ENCODE peak calls at places on chromosome 7, in six cellular contexts. J is A673, P is heart right ventricle, O is left ventricle myocardium inferior, E is stomach, X is spleen. C is an unnamed sample. For H3K36me3, the result is how much of the 10 kb centered on the place peaks cover.

GRCh38 chr7:7786595-7786994 is 68.2 kb upstream of the RPA3 start:
- DNase-seq in J (no peak), P (no peak), O (no peak), E (no peak), X (no peak), C (no peak)

GRCh38 chr7:102244601-102245000 is 42.1 kb upstream of the SH2B2 start:
- DNase-seq in J (no peak), P (no peak), O (no peak), E (no peak), X (no peak), C (no peak)

GRCh38 chr7:105654994-105655900 is 74.0 kb upstream of the EFCAB10 start:
- DNase-seq in J (peak), P (peak), O (no peak), E (peak), X (no peak), C (peak)

GRCh38 chr7:78437118-78437517 is 638.5 kb downstream of the PHTF2 start:
- DNase-seq in J (no peak), P (no peak), O (no peak), E (no peak), X (no peak), C (no peak)

GRCh38 chr7:4612237-4612636 is 69.9 kb upstream of the FOXK1 start:
- DNase-seq in J (no peak), P (no peak), O (no peak), E (no peak), X (peak), C (no peak)

GRCh38 chr7:36827914-36828313 is 103.6 kb upstream of the AOAH start:
- DNase-seq in J (no peak), P (no peak), O (no peak), E (no peak), X (no peak), C (no peak)

GRCh38 chr7:22831602-22832001 is 9.0 kb upstream of the TOMM7 start:
- DNase-seq in J (no peak), P (no peak), O (no peak), E (no peak), X (no peak), C (no peak)

GRCh38 chr7:116527521-116527920 is 2.7 kb downstream of the CAV1 start:
- DNase-seq in J (peak), P (no peak), O (no peak), E (no peak), X (no peak), C (no peak)

GRCh38 chr7:112481833-112482669 is 1.3 kb downstream of the LSMEM1 start:
- DNase-seq in J (peak), P (peak), O (peak), E (no peak), X (no peak), C (no peak)

GRCh38 chr7:132683967-132684690 is 107.9 kb upstream of the PLXNA4 start:
- DNase-seq in J (no peak), P (no peak), O (no peak), E (no peak), X (no peak), C (no peak)

GRCh38 chr7:2802082-2802481 is 42.0 kb downstream of the GNA12 start:
- DNase-seq in J (no peak), P (no peak), O (no peak), E (no peak), X (no peak), C (no peak)
- H3K27ac ChIP-seq in J (peak), P (peak), O (peak), E (no peak), X (no peak), C (no peak)

GRCh38 chr7:135946289-135947055 is 30.7 kb downstream of the MTPN start:
- DNase-seq in J (no peak), P (no peak), O (no peak), E (no peak), X (no peak), C (no peak)
- H3K36me3 ChIP-seq in J (under half), P (under half), O (under half), E (under half), X (under half), C (under half)

DNA sequence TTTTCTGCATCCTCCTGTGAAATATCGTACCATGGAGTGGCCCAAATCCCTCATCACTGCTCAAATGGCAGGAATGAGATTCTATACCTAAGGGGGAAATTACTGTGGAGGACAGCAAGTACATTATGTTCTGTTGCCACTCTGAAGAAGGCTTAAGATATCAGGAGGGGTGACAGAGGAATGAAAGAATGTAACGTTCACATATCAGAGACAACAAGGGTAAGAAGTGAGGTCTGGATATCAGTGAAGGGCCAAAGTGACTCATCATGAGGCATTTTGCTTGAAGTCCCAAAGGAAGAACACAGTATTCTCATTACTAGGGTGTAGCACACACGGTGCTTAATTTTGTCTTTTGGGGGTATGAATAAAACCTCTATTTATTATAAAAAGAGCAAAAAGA is 71.5 kb upstream of the SLC13A1 start:
- DNase-seq in J (no peak), P (no peak), O (no peak), E (no peak), X (no peak), C (no peak)
- H3K27ac ChIP-seq in J (no peak), P (no peak), O (no peak), E (no peak), X (no peak), C (no peak)

GRCh38 chr7:133795061-133795460 is 332.1 kb upstream of the LRGUK start:
- DNase-seq in J (peak), P (no peak), O (no peak), E (no peak), X (no peak), C (no peak)
- H3K36me3 ChIP-seq in J (under half), P (under half), O (under half), E (under half), X (under half), C (under half)

GRCh38 chr7:98120559-98120958 is 13.9 kb downstream of the LMTK2 start:
- DNase-seq in J (peak), P (peak), O (no peak), E (no peak), X (no peak), C (no peak)
- H3K27ac ChIP-seq in J (no peak), P (no peak), O (peak), E (no peak), X (no peak), C (no peak)